ENCODE peak calls at places on chromosomes 16 and 17, in six cellular contexts. A, G, T, N, W and K are unnamed samples.

GRCh38 chr16:4330277-4330882 is 14.5 kb downstream of the GLIS2 start:
- DNase-seq in T (peak), N (peak), A (peak), G (peak), W (no peak), K (no peak)

GRCh38 chr16:87063543-87063942 is 253.6 kb downstream of the C16orf95 start:
- DNase-seq in G (no peak), N (no peak), T (peak), W (no peak), A (no peak), K (no peak)

GRCh38 chr16:50025544-50025931 is 513 bp downstream of the CNEP1R1 start:
- DNase-seq in T (peak), G (no peak), N (no peak), W (no peak), A (peak), K (no peak)

GRCh38 chr16:11597737-11598136 is 11.0 kb upstream of the LITAF start:
- DNase-seq in N (no peak), T (peak), W (no peak), A (no peak), G (no peak), K (no peak)

GRCh38 chr17:50354776-50355175 is 8.8 kb downstream of the XYLT2 start:
- DNase-seq in W (no peak), G (no peak), N (no peak), T (no peak), A (no peak), K (no peak)

GRCh38 chr17:28347261-28347891 is 10.0 kb downstream of the POLDIP2 start:
- DNase-seq in W (peak), A (peak), G (no peak), T (no peak), N (no peak), K (no peak)

GRCh38 chr16:14193316-14193871 is 122.3 kb downstream of the MRTFB start:
- DNase-seq in T (no peak), N (no peak), W (no peak), A (no peak), G (no peak), K (no peak)

GRCh38 chr17:28338056-28338768 is 2.7 kb downstream of the TNFAIP1 start:
- DNase-seq in W (no peak), T (no peak), G (no peak), N (no peak), A (peak), K (no peak)

GRCh38 chr17:76474894-76475293 is 7.5 kb downstream of the AANAT start:
- DNase-seq in A (no peak), T (no peak), N (no peak), G (no peak), W (no peak), K (no peak)

GRCh38 chr16:68948230-68948910 is 105.0 kb downstream of the TANGO6 start:
- DNase-seq in T (no peak), G (no peak), W (no peak), A (peak), N (no peak), K (no peak)

GRCh38 chr16:16027728-16028310 is 78.4 kb downstream of the ABCC1 start:
- DNase-seq in T (no peak), N (no peak), W (no peak), G (peak), A (no peak), K (no peak)

GRCh38 chr16:88323041-88323440 is 59.7 kb upstream of the ZNF469 start:
- DNase-seq in G (no peak), N (no peak), A (no peak), T (no peak), W (no peak), K (no peak)

GRCh38 chr16:1493746-1494094 is 560 bp downstream of the TELO2 start:
- DNase-seq in N (no peak), G (peak), W (no peak), T (no peak), A (peak), K (peak)

GRCh38 chr17:19629449-19629848 is 19.1 kb upstream of the ALDH3A2 start:
- DNase-seq in T (no peak), N (no peak), A (no peak), G (no peak), W (no peak), K (no peak)

GRCh38 chr17:38867179-38867994 is 2.5 kb upstream of the LASP1 start:
- DNase-seq in W (no peak), A (peak), N (no peak), G (peak), T (peak), K (no peak)
- TF ChIP-seq CTCF in W (peak), A (peak), N (peak), G (peak), T (peak), K (peak)

GRCh38 chr17:64741038-64741641 is 79.0 kb upstream of the SMURF2 start:
- DNase-seq in W (peak), T (no peak), G (no peak), N (peak), A (peak), K (peak)

GRCh38 chr17:64741924-64742670 is 80.0 kb upstream of the SMURF2 start:
- DNase-seq in T (no peak), N (peak), A (peak), G (no peak), W (peak), K (peak)

GRCh38 chr17:64732336-64733006 is 70.4 kb upstream of the SMURF2 start:
- DNase-seq in N (peak), T (no peak), G (no peak), W (no peak), A (peak), K (no peak)

GRCh38 chr17:64739316-64740058 is 77.4 kb upstream of the SMURF2 start:
- DNase-seq in T (no peak), A (peak), W (peak), N (no peak), G (peak), K (peak)

DNA sequence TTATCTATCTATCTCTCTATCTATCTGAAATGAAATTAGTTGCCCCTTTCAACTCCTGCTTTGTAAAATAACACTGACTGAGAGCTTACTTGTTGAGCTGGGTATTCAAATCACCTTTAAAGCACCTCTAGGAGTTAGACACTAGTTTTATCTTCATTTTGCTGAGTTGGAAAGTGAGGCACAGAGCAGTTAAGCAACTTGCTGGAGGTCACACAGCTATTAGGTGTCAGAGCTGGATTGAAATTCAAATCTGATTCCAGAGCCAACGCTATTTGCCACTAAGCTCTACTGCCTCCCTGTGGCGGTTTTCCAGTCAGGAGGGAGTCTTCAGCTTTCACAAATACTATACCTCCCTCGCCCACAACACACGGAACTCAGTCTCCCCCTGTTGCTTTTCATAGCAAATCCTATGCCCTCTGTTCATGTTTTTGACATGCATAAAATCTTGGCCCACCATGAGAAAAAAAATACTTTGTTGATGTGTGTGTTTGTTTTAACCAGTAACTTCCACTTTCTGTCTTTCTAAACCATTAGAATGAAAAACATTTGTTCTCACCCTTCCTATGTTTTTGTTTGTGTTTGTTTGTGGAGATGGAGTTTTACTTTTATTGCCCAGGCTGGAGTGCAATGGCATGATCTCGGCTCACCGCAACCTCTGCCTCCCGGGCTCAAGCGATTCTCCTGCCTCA is 74.8 kb upstream of the SMURF2 start:
- DNase-seq in N (no peak), G (peak), T (peak), A (peak), W (peak), K (no peak)
- TF ChIP-seq CTCF in N (peak), G (peak), T (peak), A (peak), W (peak), K (peak)

GRCh38 chr16:20349615-20350014 is 2.9 kb downstream of the UMOD start:
- DNase-seq in G (peak), T (no peak), N (no peak), W (no peak), A (no peak), K (no peak)

GRCh38 chr16:20352615-20353014 is at the start of gene UMOD:
- DNase-seq in A (no peak), N (no peak), W (no peak), G (no peak), T (no peak), K (no peak)

GRCh38 chr16:20347666-20348364 is 4.7 kb downstream of the UMOD start:
- DNase-seq in T (no peak), W (no peak), G (no peak), A (no peak), N (no peak), K (no peak)

GRCh38 chr16:20344630-20345029 is 7.9 kb downstream of the UMOD start:
- DNase-seq in W (no peak), T (no peak), N (no peak), G (no peak), A (no peak), K (no peak)

GRCh38 chr16:20348365-20349185 is 3.9 kb downstream of the UMOD start:
- DNase-seq in T (no peak), G (peak), W (no peak), N (no peak), A (no peak), K (no peak)
- TF ChIP-seq CTCF in T (no peak), G (peak), W (no peak), N (no peak), A (no peak), K (no peak)

GRCh38 chr17:74008196-74008595 is 195.3 kb upstream of the RPL38 start:
- DNase-seq in N (no peak), A (no peak), G (peak), T (peak), W (no peak), K (no peak)
- TF ChIP-seq CTCF in N (peak), A (no peak), G (peak), T (peak), W (no peak), K (peak)

GRCh38 chr17:36601303-36602029 is at the start of gene MRM1:
- DNase-seq in W (peak), A (peak), N (peak), G (peak), T (peak), K (peak)
- TF ChIP-seq CTCF in W (peak), A (peak), N (peak), G (no peak), T (peak), K (no peak)

GRCh38 chr17:4849011-4849536 is 15.9 kb downstream of the MINK1 start:
- DNase-seq in W (no peak), G (peak), A (peak), T (no peak), N (no peak), K (no peak)

GRCh38 chr17:4854181-4854681 is 21.1 kb downstream of the MINK1 start:
- DNase-seq in N (no peak), T (no peak), W (peak), G (no peak), A (peak), K (no peak)

GRCh38 chr17:4850236-4850635 is 17.1 kb downstream of the MINK1 start:
- DNase-seq in A (no peak), W (no peak), G (no peak), N (no peak), T (no peak), K (no peak)

GRCh38 chr17:4853195-4853762 is 20.1 kb downstream of the MINK1 start:
- DNase-seq in W (no peak), N (no peak), A (no peak), G (no peak), T (no peak), K (no peak)

GRCh38 chr17:4852504-4853075 is 19.4 kb downstream of the MINK1 start:
- DNase-seq in W (peak), G (no peak), N (no peak), T (no peak), A (peak), K (no peak)
- TF ChIP-seq CTCF in W (no peak), G (no peak), N (no peak), T (no peak), A (no peak), K (no peak)

GRCh38 chr16:53784312-53784711 is 80.4 kb downstream of the FTO start:
- DNase-seq in G (no peak), N (no peak), A (no peak), T (no peak), W (no peak), K (no peak)

GRCh38 chr16:53780051-53780450 is 76.1 kb downstream of the FTO start:
- DNase-seq in T (no peak), W (no peak), A (no peak), G (no peak), N (no peak), K (no peak)

GRCh38 chr16:53782148-53782547 is 78.2 kb downstream of the FTO start:
- DNase-seq in N (no peak), T (no peak), W (no peak), G (no peak), A (no peak), K (no peak)

GRCh38 chr16:53779186-53779585 is 75.2 kb downstream of the FTO start:
- DNase-seq in A (no peak), T (no peak), W (no peak), G (no peak), N (no peak), K (no peak)

DNA sequence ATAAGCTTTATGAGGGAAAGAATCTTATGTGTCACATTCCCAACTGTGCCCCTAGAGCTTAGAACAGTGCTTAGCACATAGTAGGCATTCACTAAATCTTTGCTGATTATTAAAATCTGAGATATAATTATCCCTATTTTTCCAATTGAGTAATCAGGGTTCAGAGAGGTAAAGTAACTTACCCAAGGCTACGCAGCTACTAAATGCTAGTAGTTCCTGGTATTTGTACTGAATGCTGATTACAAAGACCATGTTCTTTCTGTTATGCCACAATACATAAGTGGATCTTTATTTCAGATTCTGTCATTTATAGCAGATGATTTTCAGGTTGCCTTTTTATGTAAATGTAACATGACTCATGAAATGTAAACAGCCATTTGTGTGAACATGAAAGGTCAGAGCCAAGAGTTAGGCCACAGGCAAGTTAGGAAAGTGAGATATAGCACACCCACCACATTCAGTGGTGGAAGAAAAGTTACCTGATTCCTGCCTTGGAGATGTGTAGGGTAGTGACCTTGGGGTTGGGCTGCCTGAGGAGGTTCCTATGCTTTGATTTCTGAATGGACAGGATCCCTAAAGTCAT is 77.2 kb downstream of the FTO start:
- DNase-seq in N (no peak), G (no peak), A (peak), T (no peak), W (no peak), K (no peak)
- TF ChIP-seq CTCF in N (no peak), G (no peak), A (no peak), T (no peak), W (no peak), K (no peak)

GRCh38 chr16:22216191-22216831 is 10.2 kb downstream of the EEF2K start:
- DNase-seq in W (no peak), N (no peak), G (no peak), A (peak), T (peak), K (no peak)

GRCh38 chr16:22219389-22220075 is 13.5 kb downstream of the EEF2K start:
- DNase-seq in W (no peak), A (no peak), G (no peak), N (no peak), T (no peak), K (no peak)

GRCh38 chr16:22220714-22221113 is 14.6 kb downstream of the EEF2K start:
- DNase-seq in G (no peak), W (no peak), N (peak), T (no peak), A (no peak), K (no peak)

GRCh38 chr16:22220076-22220453 is 14.0 kb downstream of the EEF2K start:
- DNase-seq in N (peak), G (no peak), T (no peak), A (no peak), W (no peak), K (no peak)

DNA sequence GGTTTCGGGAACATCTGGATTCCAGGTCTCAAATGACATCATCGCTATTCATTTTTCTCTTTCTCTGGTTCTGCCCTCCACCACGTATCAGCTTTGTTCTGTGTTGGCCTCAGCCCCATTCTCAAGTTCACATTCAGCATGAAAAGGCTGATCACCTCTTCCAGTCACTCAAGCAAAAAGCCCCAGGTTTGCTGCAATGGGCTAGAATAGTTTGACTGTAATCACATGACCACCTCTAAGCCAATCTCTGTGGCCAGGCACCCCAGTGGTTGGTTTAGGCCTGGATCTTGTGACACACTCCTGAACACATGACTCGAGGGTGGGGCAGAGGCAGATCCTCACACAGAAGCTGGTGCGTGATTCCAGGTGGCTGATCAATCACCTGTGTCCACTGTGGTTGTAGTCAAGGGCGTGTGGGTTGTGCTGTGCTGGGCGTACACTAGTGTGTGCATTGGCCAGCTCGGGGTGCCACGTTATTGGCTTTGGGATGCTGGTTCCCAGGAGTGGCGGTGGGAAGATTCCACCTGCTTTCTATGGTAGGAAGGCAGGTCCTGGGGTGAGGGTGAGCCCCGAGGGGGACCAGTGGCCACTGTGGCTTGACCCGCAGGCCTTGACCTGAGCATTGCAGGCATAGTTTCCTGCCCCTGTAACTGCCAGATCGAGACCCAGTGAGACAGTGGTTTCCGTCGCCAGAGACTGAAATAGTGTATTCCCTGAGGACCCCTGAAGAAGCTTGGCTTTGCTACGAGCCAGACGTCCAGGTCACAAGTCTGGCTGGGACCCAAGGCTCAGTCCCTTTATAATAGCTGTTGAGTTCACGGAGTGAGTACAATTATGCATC is 12.0 kb downstream of the EEF2K start:
- DNase-seq in W (no peak), G (no peak), N (peak), T (peak), A (no peak), K (no peak)
- TF ChIP-seq CTCF in W (no peak), G (no peak), N (no peak), T (no peak), A (no peak), K (no peak)